ENCODE peak calls at places on chromosome 12, in five cellular contexts. H, V, F, J and B are unnamed samples.

GRCh38 chr12:7079826-7080125 is 12.5 kb downstream of the C1R start:
- DNase-seq in H (peak; percentile 30), V (no peak), F (no peak), J (no peak), B (peak; percentile 59)

GRCh38 chr12:93115646-93116045 is 186.6 kb upstream of the EEA1 start:
- DNase-seq in H (no peak), V (no peak), F (no peak), J (no peak), B (no peak)

GRCh38 chr12:76530531-76530930 is 29.0 kb downstream of the OSBPL8 start:
- DNase-seq in H (peak; percentile 7), V (no peak), F (no peak), J (no peak), B (no peak)

GRCh38 chr12:51156366-51156765 is 16.6 kb downstream of the TFCP2 start:
- DNase-seq in H (no peak), V (no peak), F (no peak), J (no peak), B (no peak)

GRCh38 chr12:8692573-8692972 is 5.2 kb upstream of the RIMKLB start:
- DNase-seq in H (peak; percentile 78), V (no peak), F (no peak), J (no peak), B (peak; percentile 12)

GRCh38 chr12:10069099-10069498 is 29.7 kb downstream of the CLEC1A start:
- DNase-seq in H (no peak), V (no peak), F (no peak), J (no peak), B (peak; percentile 89)

GRCh38 chr12:111488798-111489197 is 83.1 kb downstream of the SH2B3 start:
- DNase-seq in H (no peak), V (no peak), F (no peak), J (no peak), B (no peak)

GRCh38 chr12:106342397-106343212 is 14.9 kb upstream of the POLR3B start:
- DNase-seq in H (peak; percentile 57), V (no peak), F (peak; percentile 49), J (no peak), B (peak; percentile 77)

GRCh38 chr12:58487280-58488141 is 432.8 kb downstream of the LRIG3 start:
- DNase-seq in H (no peak), V (peak; percentile 13), F (no peak), J (no peak), B (peak; percentile 24)

GRCh38 chr12:18262514-18262913 is 1.2 kb downstream of the PIK3C2G start:
- DNase-seq in H (no peak), V (no peak), F (no peak), J (no peak), B (no peak)

GRCh38 chr12:42144424-42145196 is at the start of gene GXYLT1:
- DNase-seq in H (peak; percentile 96), V (peak; percentile 96), F (peak; percentile 94), J (peak; percentile 88), B (peak; percentile 86)

GRCh38 chr12:50550530-50551223 is 45.9 kb downstream of the DIP2B start:
- DNase-seq in H (peak; percentile 71), V (no peak), F (no peak), J (no peak), B (no peak)

GRCh38 chr12:94951071-94951639 is 52.3 kb downstream of the NDUFA12 start:
- DNase-seq in H (no peak), V (no peak), F (no peak), J (no peak), B (no peak)

GRCh38 chr12:124740691-124741137 is 123.0 kb downstream of the SCARB1 start:
- DNase-seq in H (peak; percentile 56), V (peak; percentile 56), F (peak; percentile 78), J (no peak), B (peak; percentile 71)
- TF ChIP-seq CTCF in H (no peak), V (peak; percentile 46), F (no peak), J (no peak), B (peak; percentile 43)

DNA sequence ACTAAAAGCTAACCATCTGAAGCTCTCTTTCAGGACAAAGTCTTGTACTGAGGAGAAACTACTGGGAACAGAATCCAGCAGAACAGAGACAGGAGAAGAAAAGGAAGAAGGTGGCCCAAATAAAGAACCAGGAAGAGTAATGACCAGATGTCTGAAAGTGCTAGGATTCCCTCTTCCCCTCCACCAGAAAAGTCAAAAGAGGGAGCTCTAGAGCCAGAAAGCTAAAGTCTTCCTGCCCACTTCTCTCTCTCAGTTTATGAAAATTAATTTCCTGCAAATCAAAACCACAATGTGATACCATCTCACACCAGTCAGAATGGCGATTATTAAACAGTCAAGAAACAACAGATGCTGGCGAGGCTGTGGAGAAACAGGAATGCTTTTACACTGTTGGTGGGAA is 47.2 kb downstream of the SPPL3 start:
- DNase-seq in H (no peak), V (no peak), F (no peak), J (no peak), B (peak; percentile 20)
- TF ChIP-seq CTCF in H (peak; percentile 14), V (peak; percentile 60), F (no peak), J (peak; percentile 8), B (peak; percentile 56)

GRCh38 chr12:79420146-79420618 is 270.6 kb downstream of the PAWR start:
- DNase-seq in H (peak; percentile 80), V (no peak), F (no peak), J (no peak), B (peak; percentile 87)
- TF ChIP-seq CTCF in H (peak; percentile 59), V (no peak), F (peak; percentile 55), J (peak; percentile 64), B (peak; percentile 83)

GRCh38 chr12:47982311-47982710 is 18.9 kb downstream of the TMEM106C start:
- DNase-seq in H (no peak), V (no peak), F (no peak), J (no peak), B (no peak)

GRCh38 chr12:47980779-47981495 is 17.5 kb downstream of the TMEM106C start:
- DNase-seq in H (no peak), V (no peak), F (no peak), J (no peak), B (no peak)

GRCh38 chr12:47980172-47980571 is 16.8 kb downstream of the TMEM106C start:
- DNase-seq in H (no peak), V (no peak), F (no peak), J (no peak), B (no peak)

GRCh38 chr12:47982770-47983169 is 19.4 kb downstream of the TMEM106C start:
- DNase-seq in H (no peak), V (no peak), F (no peak), J (no peak), B (no peak)

DNA sequence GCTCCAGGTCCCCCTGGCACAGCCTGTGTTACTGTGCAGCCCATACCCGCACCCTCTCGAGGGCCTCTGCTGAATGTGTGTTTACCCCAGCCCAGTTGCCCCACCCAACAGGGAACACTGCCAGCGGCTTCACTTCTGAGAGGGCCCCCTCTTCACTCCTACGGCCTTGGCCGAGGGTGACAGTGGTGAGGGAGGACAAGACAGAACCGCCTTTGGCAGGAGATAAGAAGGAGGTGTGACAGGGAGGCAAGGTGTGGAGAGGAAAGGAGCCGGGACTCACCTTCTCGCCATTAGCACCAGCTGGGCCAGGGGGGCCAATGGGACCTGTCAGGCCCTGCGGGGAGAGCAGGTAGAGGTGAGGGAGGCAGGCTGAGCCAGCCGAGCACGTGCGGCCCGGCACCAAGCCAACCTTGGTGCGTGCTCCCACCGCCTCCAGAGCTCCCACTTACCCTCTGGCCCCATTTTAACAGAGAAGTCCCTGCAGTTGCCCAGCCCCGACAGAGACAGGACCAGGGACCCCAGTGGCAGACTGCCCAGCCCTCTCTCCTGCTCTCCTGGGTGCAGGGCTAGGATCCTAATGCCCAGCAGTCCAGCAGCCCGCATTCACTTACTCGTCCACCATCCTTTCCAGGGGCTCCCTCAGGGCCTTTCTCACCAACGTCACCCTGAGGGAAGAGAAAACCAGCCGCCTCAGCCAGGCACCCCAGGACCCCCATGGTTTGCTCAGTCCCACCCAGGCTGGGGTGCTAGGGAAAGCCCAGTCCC is 18.3 kb downstream of the TMEM106C start:
- DNase-seq in H (no peak), V (no peak), F (no peak), J (no peak), B (no peak)
- TF ChIP-seq CTCF in H (no peak), V (no peak), F (no peak), J (no peak), B (no peak)

GRCh38 chr12:83388551-83388950 is 701.8 kb downstream of the TMTC2 start:
- DNase-seq in H (no peak), V (no peak), F (no peak), J (no peak), B (no peak)

GRCh38 chr12:83390186-83390585 is 703.5 kb downstream of the TMTC2 start:
- DNase-seq in H (no peak), V (no peak), F (no peak), J (no peak), B (no peak)

DNA sequence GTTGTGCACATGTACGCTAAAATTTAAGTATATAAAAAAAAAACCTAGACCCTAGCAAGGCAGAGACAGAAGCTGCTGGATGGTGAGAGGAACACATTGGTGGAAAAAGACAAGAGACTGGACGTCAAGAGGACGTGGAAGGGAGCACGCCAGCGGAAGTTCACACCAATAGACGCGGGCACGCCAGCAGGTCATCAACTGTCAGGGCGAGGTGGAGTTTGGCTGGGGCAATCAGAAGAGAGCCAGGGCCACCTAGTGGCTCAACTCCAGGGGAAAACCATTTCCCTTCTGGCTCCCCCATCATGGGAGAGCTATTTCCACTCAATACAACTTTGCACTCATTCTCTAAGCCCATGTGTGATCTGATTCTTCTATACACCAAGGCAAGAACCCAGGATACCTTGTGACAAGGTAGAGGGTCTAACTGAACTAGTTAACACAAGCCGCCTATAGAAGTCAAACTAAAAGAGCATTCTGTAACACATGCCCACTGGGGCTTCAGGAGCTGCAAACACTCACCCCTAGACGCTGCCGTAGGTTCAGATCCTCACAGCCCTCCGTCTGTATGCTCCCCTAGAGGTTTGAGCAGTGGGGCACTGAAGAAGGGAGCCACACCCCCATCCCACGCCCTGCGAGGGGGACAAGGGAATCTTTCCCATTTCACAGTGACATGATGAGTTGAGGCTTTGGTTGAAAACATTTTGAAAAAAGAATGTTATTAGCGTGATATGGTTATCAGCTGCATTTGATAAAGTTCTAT is 702.7 kb downstream of the TMTC2 start:
- DNase-seq in H (peak; percentile 56), V (no peak), F (no peak), J (no peak), B (no peak)
- TF ChIP-seq CTCF in H (peak; percentile 49), V (peak; percentile 32), F (no peak), J (peak; percentile 55), B (no peak)

GRCh38 chr12:45671254-45671653 is 58.3 kb upstream of the ARID2 start:
- DNase-seq in H (no peak), V (no peak), F (no peak), J (no peak), B (peak; percentile 54)

GRCh38 chr12:45674181-45674580 is 55.3 kb upstream of the ARID2 start:
- DNase-seq in H (no peak), V (no peak), F (no peak), J (no peak), B (no peak)

GRCh38 chr12:45670339-45671065 is 59.0 kb upstream of the ARID2 start:
- DNase-seq in H (no peak), V (peak; percentile 12), F (no peak), J (no peak), B (no peak)

GRCh38 chr12:45675534-45675933 is 54.0 kb upstream of the ARID2 start:
- DNase-seq in H (no peak), V (no peak), F (no peak), J (no peak), B (no peak)

GRCh38 chr12:45674583-45674982 is 54.9 kb upstream of the ARID2 start:
- DNase-seq in H (peak; percentile 28), V (no peak), F (peak; percentile 65), J (no peak), B (peak; percentile 82)
- TF ChIP-seq CTCF in H (no peak), V (no peak), F (no peak), J (no peak), B (no peak)